ENCODE peak calls at places on chromosomes 5 and 9, in four cellular contexts. J is GM12878, W is H1, A is K562. E is an unnamed sample.
A peak's percentile ranks its signal among the peaks of the same experiment; 100 is the strongest.

GRCh38 chr5:139415221-139415861 is 11.5 kb upstream of the SPATA24 start:
- DNase-seq in J (no peak), W (no peak), A (no peak), E (no peak)

GRCh38 chr5:140015706-140016105 is 27.4 kb downstream of the NRG2 start:
- DNase-seq in A (no peak), J (no peak), W (no peak), E (no peak)

GRCh38 chr5:60779431-60779830 is 64.6 kb downstream of the ELOVL7 start:
- DNase-seq in J (no peak), A (no peak), W (peak; percentile 59), E (no peak)

GRCh38 chr5:855771-856530 is 5.2 kb upstream of the ZDHHC11 start:
- DNase-seq in A (no peak), J (no peak), W (no peak), E (no peak)

GRCh38 chr9:75895112-75895511 is 4.6 kb downstream of the PCSK5 start:
- DNase-seq in W (no peak), A (no peak), J (no peak), E (no peak)

GRCh38 chr5:72611111-72611724 is 104.0 kb upstream of the ZNF366 start:
- DNase-seq in W (peak; percentile 39), A (peak; percentile 58), J (no peak), E (peak; percentile 74)

GRCh38 chr5:56717253-56717987 is 97.9 kb upstream of the MAP3K1 start:
- DNase-seq in A (no peak), J (no peak), W (no peak), E (no peak)

GRCh38 chr9:113567361-113568080 is 104.0 kb downstream of the RGS3 start:
- DNase-seq in A (no peak), W (no peak), J (no peak), E (no peak)

GRCh38 chr5:153005711-153006110 is 484.8 kb upstream of the GRIA1 start:
- DNase-seq in W (no peak), A (no peak), J (no peak), E (no peak)

GRCh38 chr5:73668017-73668416 is 42.0 kb downstream of the ARHGEF28 start:
- DNase-seq in A (no peak), J (no peak), W (no peak), E (no peak)

GRCh38 chr9:78004478-78005229 is 27.0 kb downstream of the GNAQ start:
- DNase-seq in W (no peak), A (peak; percentile 45), J (no peak), E (peak; percentile 30)

GRCh38 chr5:126645132-126645531 is 44.4 kb downstream of the PHAX start:
- DNase-seq in W (no peak), J (no peak), A (no peak), E (no peak)

GRCh38 chr5:159189310-159189709 is 20.0 kb downstream of the RNF145 start:
- DNase-seq in A (no peak), J (no peak), W (no peak), E (peak; percentile 38)

GRCh38 chr5:171595801-171596231 is 176.4 kb downstream of the FGF18 start:
- DNase-seq in A (no peak), J (no peak), W (no peak), E (peak; percentile 92)

GRCh38 chr5:157469687-157470086 is 9.7 kb downstream of the NIPAL4 start:
- DNase-seq in A (no peak), J (no peak), W (no peak), E (no peak)

GRCh38 chr9:92749071-92749933 is 15.3 kb downstream of the BICD2 start:
- DNase-seq in A (no peak), W (no peak), J (no peak), E (no peak)

GRCh38 chr5:11897831-11898230 is 6.4 kb downstream of the CTNND2 start:
- DNase-seq in A (no peak), W (no peak), J (no peak), E (no peak)

GRCh38 chr5:66615136-66615535 is 18.9 kb downstream of the MAST4 start:
- DNase-seq in W (no peak), J (no peak), A (no peak), E (no peak)

GRCh38 chr9:104856413-104856941 is 71.5 kb downstream of the ABCA1 start:
- DNase-seq in J (no peak), A (no peak), W (no peak), E (peak; percentile 38)

GRCh38 chr9:26677965-26678745 is 214.4 kb downstream of the CAAP1 start:
- DNase-seq in J (no peak), W (no peak), A (no peak), E (no peak)

GRCh38 chr5:18744441-18744840 is 1110.2 kb downstream of the TAF11L14 start:
- DNase-seq in A (no peak), W (no peak), J (no peak), E (no peak)

GRCh38 chr5:18742830-18743229 is 1108.6 kb downstream of the TAF11L14 start:
- DNase-seq in A (no peak), W (no peak), J (no peak), E (no peak)

GRCh38 chr5:18745591-18745987 is 1111.3 kb downstream of the TAF11L14 start:
- DNase-seq in W (no peak), A (no peak), J (no peak), E (no peak)

GRCh38 chr5:18744990-18745590 is 1110.8 kb downstream of the TAF11L14 start:
- DNase-seq in A (no peak), W (no peak), J (no peak), E (no peak)

GRCh38 chr5:18745988-18746615 is 1111.8 kb downstream of the TAF11L14 start:
- DNase-seq in A (no peak), W (no peak), J (peak; percentile 89), E (no peak)
- TF ChIP-seq CHD1 in A (no peak), W (no peak), J (no peak), E (no peak)

GRCh38 chr9:116421006-116421538 is 266.0 kb upstream of the TRIM32 start:
- DNase-seq in W (no peak), A (no peak), J (no peak), E (peak; percentile 56)
- TF ChIP-seq CHD1 in W (no peak), A (no peak), J (no peak), E (no peak)

GRCh38 chr9:20601292-20601691 is 21.0 kb downstream of the MLLT3 start:
- DNase-seq in J (no peak), W (no peak), A (no peak), E (no peak)

GRCh38 chr9:20597862-20598261 is 24.4 kb downstream of the MLLT3 start:
- DNase-seq in J (no peak), W (no peak), A (no peak), E (peak; percentile 6)

GRCh38 chr9:20598367-20598766 is 23.9 kb downstream of the MLLT3 start:
- DNase-seq in W (no peak), A (no peak), J (no peak), E (no peak)

GRCh38 chr9:20603524-20604268 is 18.6 kb downstream of the MLLT3 start:
- DNase-seq in A (no peak), W (no peak), J (no peak), E (no peak)

DNA sequence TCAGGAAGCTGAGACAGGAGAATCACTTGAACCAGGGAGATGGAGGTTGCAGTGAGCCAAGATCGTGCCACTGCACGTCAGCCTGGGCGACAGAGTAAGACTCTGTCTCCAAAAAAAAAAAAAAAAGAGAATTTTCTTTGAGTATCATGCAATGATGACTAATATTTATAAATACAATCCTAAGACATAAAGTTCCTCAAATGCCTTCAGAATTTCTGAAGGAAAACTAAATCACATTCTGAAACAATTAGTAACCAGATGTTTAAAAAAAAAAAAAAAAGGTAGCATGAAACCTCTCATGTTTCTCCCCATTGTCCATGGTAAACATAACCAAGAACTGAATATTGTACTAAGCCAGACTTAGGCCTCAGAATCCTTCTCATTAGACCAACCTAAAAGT is 23.1 kb downstream of the MLLT3 start:
- DNase-seq in A (no peak), W (no peak), J (no peak), E (peak; percentile 78)
- TF ChIP-seq CHD1 in A (no peak), W (no peak), J (no peak), E (no peak)

GRCh38 chr5:5634817-5635216 is 212.3 kb downstream of the ICE1 start:
- DNase-seq in J (no peak), A (no peak), W (no peak), E (no peak)

GRCh38 chr5:5633579-5633978 is 211.1 kb downstream of the ICE1 start:
- DNase-seq in W (no peak), J (no peak), A (no peak), E (no peak)

GRCh38 chr5:5643481-5643880 is 221.0 kb downstream of the ICE1 start:
- DNase-seq in A (no peak), W (no peak), J (no peak), E (no peak)

GRCh38 chr5:5637163-5637562 is 214.7 kb downstream of the ICE1 start:
- DNase-seq in A (no peak), J (no peak), W (no peak), E (no peak)

DNA sequence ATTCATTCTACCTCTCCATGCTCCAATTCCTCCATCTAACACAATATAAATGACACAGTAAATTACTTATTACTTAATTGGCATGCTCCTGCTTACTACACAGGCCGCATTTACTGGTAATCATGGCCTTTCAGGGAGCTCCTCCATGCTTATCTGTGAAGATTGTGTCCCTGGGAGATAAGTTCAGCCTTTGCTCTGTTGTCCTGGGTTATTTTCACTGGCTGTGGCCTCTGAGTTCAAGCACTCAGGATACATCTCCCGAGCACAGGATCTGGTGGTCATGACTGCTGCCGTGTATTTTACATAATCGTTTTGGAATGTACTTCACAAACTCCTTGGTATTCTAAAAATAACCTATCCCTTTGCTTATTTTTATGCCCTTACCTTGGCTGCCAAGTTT is 215.7 kb downstream of the ICE1 start:
- DNase-seq in J (no peak), A (no peak), W (no peak), E (no peak)
- TF ChIP-seq CHD1 in J (no peak), A (no peak), W (no peak), E (no peak)

GRCh38 chr5:79464695-79465332 is 49.1 kb downstream of the HOMER1 start:
- DNase-seq in J (no peak), A (no peak), W (no peak), E (peak; percentile 53)
- TF ChIP-seq CHD1 in J (no peak), A (no peak), W (no peak), E (no peak)

DNA sequence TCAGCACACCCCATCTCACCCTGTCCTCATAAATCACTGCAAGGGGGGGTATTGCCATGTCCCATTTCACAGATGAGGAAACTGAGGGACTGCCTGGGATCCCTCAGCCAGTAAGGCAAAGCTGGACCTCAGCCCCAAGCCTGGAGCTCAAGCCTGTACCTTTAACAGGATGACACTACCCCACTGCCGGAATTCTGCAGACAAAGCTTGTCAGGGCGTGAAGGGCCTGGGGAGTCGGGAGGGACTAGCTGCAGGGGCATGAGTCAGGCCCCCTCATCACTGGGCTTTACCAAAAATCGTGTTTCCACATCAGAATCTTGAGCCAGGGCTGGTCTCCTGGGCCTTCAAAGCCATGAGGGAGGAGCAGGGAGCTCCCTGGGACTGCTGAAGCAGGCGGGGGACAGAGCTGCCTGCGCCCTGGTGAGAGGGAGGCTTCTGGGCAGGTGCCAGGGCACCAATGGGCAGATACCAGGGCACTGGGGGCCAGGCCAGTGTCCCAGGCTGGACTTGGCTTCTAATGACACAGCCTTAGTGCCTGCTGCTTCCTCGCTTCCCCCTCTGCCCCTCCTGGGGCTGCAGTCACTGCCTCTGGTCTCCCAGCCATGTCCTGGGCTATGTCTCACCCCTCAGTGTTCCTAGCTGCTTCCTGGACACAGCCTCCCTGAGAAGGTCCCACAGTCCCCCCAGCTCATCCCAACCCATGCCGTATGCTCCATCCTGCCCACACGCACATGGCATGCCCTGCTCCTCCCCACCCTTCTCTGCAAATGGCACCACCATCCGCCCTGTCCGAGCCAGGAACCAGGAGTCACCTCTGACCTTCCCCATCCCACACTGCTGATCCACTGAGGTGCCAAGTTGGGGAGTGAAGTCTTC is 80.7 kb downstream of the LMX1B start:
- DNase-seq in J (no peak), A (no peak), W (no peak), E (no peak)
- TF ChIP-seq CHD1 in J (no peak), A (no peak), W (no peak), E (no peak)

E was measured in IMR-90.